ENCODE peak calls at places on chromosomes 11 and 22, in six cellular contexts. Y is Calu3, S is spleen, E is cardiac fibroblast, K is H9, I is brain microvascular endothelial cell. F is an unnamed sample.

GRCh38 chr22:37501610-37502341 is 15.6 kb upstream of the MFNG start:
- DNase-seq in Y (peak; percentile 92), I (peak; percentile 77), S (no peak), E (peak; percentile 92), K (no peak), F (no peak)

GRCh38 chr11:122788781-122789535 is 49.3 kb upstream of the CRTAM start:
- DNase-seq in Y (no peak), K (no peak), S (no peak), I (no peak), E (no peak), F (no peak)

GRCh38 chr11:43574949-43575915 is 105.3 kb upstream of the HSD17B12 start:
- DNase-seq in Y (no peak), S (no peak), E (peak; percentile 62), K (no peak), I (peak; percentile 36), F (no peak)

GRCh38 chr11:72758690-72759389 is 6.6 kb upstream of the ARAP1 start:
- DNase-seq in Y (no peak), E (peak; percentile 93), K (no peak), I (peak; percentile 98), S (no peak), F (no peak)

GRCh38 chr11:79100093-79100704 is 340.6 kb downstream of the TENM4 start:
- DNase-seq in I (peak; percentile 33), S (no peak), K (peak; percentile 62), E (peak; percentile 77), Y (peak; percentile 53), F (no peak)

GRCh38 chr11:19781351-19781750 is 68.7 kb downstream of the NAV2 start:
- DNase-seq in I (no peak), Y (no peak), K (no peak), E (no peak), S (no peak), F (no peak)

GRCh38 chr22:19097518-19097917 is 24.7 kb downstream of the DGCR2 start:
- DNase-seq in I (no peak), Y (no peak), E (no peak), S (no peak), K (no peak), F (no peak)

GRCh38 chr22:49156662-49157285 is 670.9 kb downstream of the BRD1 start:
- DNase-seq in S (peak; percentile 57), Y (no peak), K (no peak), E (no peak), I (no peak), F (no peak)

GRCh38 chr11:125413226-125413625 is 82.8 kb downstream of the FEZ1 start:
- DNase-seq in Y (no peak), S (peak; percentile 59), I (no peak), K (no peak), E (no peak), F (no peak)

GRCh38 chr11:75072582-75072981 is 24.1 kb downstream of the OR2AT4 start:
- DNase-seq in Y (no peak), I (no peak), E (no peak), S (no peak), K (peak; percentile 52), F (no peak)

GRCh38 chr11:106281455-106282173 is 204.2 kb downstream of the AASDHPPT start:
- DNase-seq in K (no peak), E (peak; percentile 79), I (peak; percentile 83), S (no peak), Y (no peak), F (no peak)

GRCh38 chr11:77854838-77855237 is 33.9 kb downstream of the AAMDC start:
- DNase-seq in K (no peak), E (no peak), I (no peak), Y (no peak), S (no peak), F (no peak)

GRCh38 chr22:24510694-24511625 is 15.8 kb downstream of the UPB1 start:
- DNase-seq in E (peak; percentile 77), Y (no peak), I (peak; percentile 49), S (no peak), K (no peak), F (no peak)

GRCh38 chr22:47616396-47617020 is 854.1 kb downstream of the TBC1D22A start:
- DNase-seq in Y (no peak), S (peak; percentile 50), E (no peak), K (peak; percentile 14), I (no peak), F (no peak)

GRCh38 chr11:18495268-18495667 is 31.5 kb downstream of the TSG101 start:
- DNase-seq in S (no peak), K (no peak), Y (no peak), E (no peak), I (no peak), F (no peak)

GRCh38 chr11:10304495-10305261 is at the start of gene ADM:
- DNase-seq in I (peak; percentile 92), E (peak; percentile 97), K (peak; percentile 88), S (peak; percentile 93), Y (peak; percentile 75), F (peak; percentile 42)

GRCh38 chr11:12216542-12217422 is 106.4 kb downstream of the MICAL2 start:
- DNase-seq in S (peak; percentile 56), I (peak; percentile 57), Y (peak; percentile 44), K (no peak), E (peak; percentile 79), F (no peak)

GRCh38 chr11:121455115-121455514 is 2.3 kb upstream of the SORL1-AS1 start:
- DNase-seq in K (no peak), S (no peak), I (no peak), E (no peak), Y (no peak), F (no peak)

GRCh38 chr11:128594246-128594645 is 6.9 kb upstream of the ETS1 start:
- DNase-seq in E (no peak), K (no peak), I (no peak), S (no peak), Y (no peak), F (no peak)

GRCh38 chr11:64745523-64746328 is 1.8 kb upstream of the RASGRP2 start:
- DNase-seq in I (peak; percentile 47), S (peak; percentile 96), K (peak; percentile 91), Y (no peak), E (peak; percentile 53), F (peak; percentile 83)

GRCh38 chr11:134558916-134559616 is 147.0 kb upstream of the B3GAT1 start:
- DNase-seq in S (no peak), E (no peak), Y (no peak), I (no peak), K (no peak), F (no peak)

GRCh38 chr11:27717801-27718229 is 17.6 kb upstream of the BDNF start:
- DNase-seq in K (no peak), E (no peak), S (no peak), Y (no peak), I (no peak), F (no peak)

DNA sequence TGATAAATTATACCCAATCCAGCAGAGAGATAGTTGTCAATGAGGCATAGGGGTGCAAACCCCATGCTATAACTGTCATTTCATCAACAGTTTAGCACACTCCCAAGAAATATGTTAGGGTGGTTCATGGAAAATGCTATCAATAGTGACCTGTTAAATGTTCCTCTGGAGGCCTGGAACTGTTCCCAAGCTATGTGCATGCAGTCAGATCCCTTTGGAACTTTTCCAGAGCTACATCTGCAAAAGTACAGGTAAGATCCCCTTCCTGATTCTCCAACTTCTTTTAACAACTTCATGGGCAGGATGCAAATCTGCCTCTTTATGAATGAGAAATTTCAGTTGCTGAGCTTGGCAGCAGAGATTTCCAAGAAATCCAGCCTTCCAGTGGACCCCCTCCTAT is 27.2 kb downstream of the ABTB2 start:
- DNase-seq in S (no peak), K (no peak), I (no peak), Y (no peak), E (no peak), F (no peak)
- TF ChIP-seq CTCF in S (no peak), K (no peak), I (no peak), Y (no peak), E (no peak), F (no peak)

GRCh38 chr11:109808569-109808968 is 284.6 kb upstream of the ZC3H12C start:
- DNase-seq in S (no peak), I (peak; percentile 7), Y (no peak), K (no peak), E (peak; percentile 45), F (no peak)

GRCh38 chr11:109806205-109806604 is 287.0 kb upstream of the ZC3H12C start:
- DNase-seq in K (no peak), I (no peak), Y (no peak), S (no peak), E (no peak), F (no peak)

GRCh38 chr11:109799604-109800003 is 293.6 kb upstream of the ZC3H12C start:
- DNase-seq in S (no peak), I (no peak), E (no peak), Y (no peak), K (no peak), F (no peak)

GRCh38 chr11:109804911-109805310 is 288.3 kb upstream of the ZC3H12C start:
- DNase-seq in E (no peak), Y (no peak), I (no peak), K (no peak), S (no peak), F (no peak)
- TF ChIP-seq CTCF in E (no peak), Y (no peak), I (no peak), K (no peak), S (no peak), F (no peak)

DNA sequence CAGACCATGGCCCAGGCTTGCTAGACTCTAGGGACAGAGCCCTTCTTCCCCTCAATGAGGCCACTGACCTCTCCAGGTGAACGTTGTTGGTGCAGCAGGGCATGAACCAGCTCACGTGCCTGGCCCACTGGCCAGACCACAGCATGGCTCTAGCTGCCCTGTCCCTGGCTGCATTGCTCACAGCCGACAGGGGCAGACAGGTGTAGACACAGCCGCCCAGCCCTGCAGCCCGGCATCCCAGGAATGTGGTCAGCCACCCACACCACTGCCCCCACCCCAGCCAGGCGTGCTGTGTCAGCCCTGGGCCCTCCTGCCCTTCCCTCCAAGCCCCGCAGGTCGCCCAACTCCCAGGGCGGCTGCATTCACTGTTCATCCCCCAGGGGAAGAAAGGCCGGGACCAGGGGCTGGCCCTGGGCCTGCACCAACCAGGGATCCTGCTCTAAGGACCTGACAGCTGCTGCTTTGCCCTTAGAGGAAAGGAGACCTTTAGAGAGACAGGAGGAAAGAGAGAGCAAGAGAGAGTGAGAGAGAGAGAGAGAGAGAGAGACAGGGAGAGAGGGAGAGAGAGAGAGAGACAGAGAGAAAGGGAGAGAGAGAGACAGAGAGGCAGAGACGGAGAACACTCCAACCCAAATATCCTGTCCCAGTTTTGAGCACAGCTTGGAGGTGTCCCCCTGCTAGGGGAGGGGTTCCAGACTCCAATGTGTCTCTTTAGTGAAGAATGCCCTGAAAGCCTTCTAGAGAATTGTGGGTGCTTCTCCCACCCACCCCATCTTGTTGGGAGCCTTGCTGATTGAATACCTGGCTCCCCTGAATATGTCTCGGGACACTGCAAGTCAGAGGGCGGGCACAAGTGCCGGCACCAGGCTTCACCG is 44.2 kb upstream of the LINC01488 start:
- DNase-seq in S (peak; percentile 67), K (peak; percentile 89), E (no peak), I (no peak), Y (peak; percentile 94), F (no peak)
- TF ChIP-seq CTCF in S (no peak), K (peak; percentile 29), E (no peak), I (no peak), Y (peak; percentile 26), F (no peak)

GRCh38 chr11:34160791-34161190 is 55.4 kb downstream of the NAT10 start:
- DNase-seq in S (no peak), E (no peak), Y (no peak), I (no peak), K (no peak), F (no peak)

GRCh38 chr11:34161812-34162506 is 56.5 kb downstream of the NAT10 start:
- DNase-seq in K (no peak), I (peak; percentile 60), Y (no peak), E (no peak), S (no peak), F (no peak)

GRCh38 chr11:34162856-34163255 is 57.4 kb downstream of the NAT10 start:
- DNase-seq in I (no peak), S (no peak), Y (no peak), E (no peak), K (no peak), F (no peak)

GRCh38 chr11:34161361-34161760 is 55.9 kb downstream of the NAT10 start:
- DNase-seq in Y (no peak), S (no peak), K (no peak), E (no peak), I (no peak), F (no peak)

GRCh38 chr11:34162507-34162848 is 57.0 kb downstream of the NAT10 start:
- DNase-seq in E (no peak), I (no peak), S (no peak), K (no peak), Y (no peak), F (no peak)
- TF ChIP-seq CTCF in E (no peak), I (no peak), S (no peak), K (no peak), Y (no peak), F (no peak)

F was measured in natural killer cell.